ENCODE peak calls at places on chromosomes 3 and 15, in six cellular contexts. One of them, this sample, is unnamed.

GRCh38 chr3:192935441-192935840 is 17.8 kb upstream of the MB21D2 start:
- DNase-seq in H9: no peak
- DNase-seq in IMR-90: peak
- DNase-seq in H1: no peak
- DNase-seq in neuronal stem cell: no peak
- DNase-seq in mesenchymal stem cell: peak
- DNase-seq in this sample: no peak

GRCh38 chr15:84761534-84762190 is 13.3 kb downstream of the ZNF592 start:
- DNase-seq in H9: no peak
- DNase-seq in IMR-90: peak
- DNase-seq in H1: no peak
- DNase-seq in neuronal stem cell: no peak
- DNase-seq in mesenchymal stem cell: no peak
- DNase-seq in this sample: no peak

GRCh38 chr3:38404286-38404685 is 49.4 kb upstream of the ACVR2B start:
- DNase-seq in H9: no peak
- DNase-seq in IMR-90: peak
- DNase-seq in H1: no peak
- DNase-seq in neuronal stem cell: no peak
- DNase-seq in mesenchymal stem cell: peak
- DNase-seq in this sample: peak

GRCh38 chr15:39624806-39625205 is 43.9 kb downstream of the THBS1 start:
- DNase-seq in H9: no peak
- DNase-seq in IMR-90: peak
- DNase-seq in H1: no peak
- DNase-seq in neuronal stem cell: no peak
- DNase-seq in mesenchymal stem cell: peak
- DNase-seq in this sample: peak

GRCh38 chr3:151265866-151266265 is 12.5 kb downstream of the P2RY14 start:
- DNase-seq in H9: peak
- DNase-seq in IMR-90: no peak
- DNase-seq in H1: no peak
- DNase-seq in neuronal stem cell: peak
- DNase-seq in mesenchymal stem cell: peak
- DNase-seq in this sample: no peak

GRCh38 chr15:76935620-76936019 is 4.1 kb downstream of the RCN2 start:
- DNase-seq in H9: no peak
- DNase-seq in IMR-90: no peak
- DNase-seq in H1: no peak
- DNase-seq in neuronal stem cell: no peak
- DNase-seq in mesenchymal stem cell: no peak
- DNase-seq in this sample: no peak

GRCh38 chr3:149970716-149971402 is at the start of gene PFN2:
- DNase-seq in H9: peak
- DNase-seq in IMR-90: peak
- DNase-seq in H1: peak
- DNase-seq in neuronal stem cell: peak
- DNase-seq in mesenchymal stem cell: peak
- DNase-seq in this sample: peak

GRCh38 chr15:33411596-33412545 is 101.1 kb downstream of the RYR3 start:
- DNase-seq in H9: no peak
- DNase-seq in IMR-90: no peak
- DNase-seq in H1: no peak
- DNase-seq in neuronal stem cell: no peak
- DNase-seq in mesenchymal stem cell: no peak
- DNase-seq in this sample: no peak

GRCh38 chr3:191376742-191377141 is 46.4 kb upstream of the UTS2B start:
- DNase-seq in H9: no peak
- DNase-seq in IMR-90: peak
- DNase-seq in H1: no peak
- DNase-seq in neuronal stem cell: no peak
- DNase-seq in mesenchymal stem cell: peak
- DNase-seq in this sample: no peak

GRCh38 chr15:79028411-79028964 is 62.1 kb downstream of the RASGRF1 start:
- DNase-seq in H9: peak
- DNase-seq in IMR-90: peak
- DNase-seq in H1: peak
- DNase-seq in neuronal stem cell: peak
- DNase-seq in mesenchymal stem cell: peak
- DNase-seq in this sample: peak

GRCh38 chr3:174365796-174366195 is 493.3 kb upstream of the NAALADL2 start:
- DNase-seq in H9: no peak
- DNase-seq in IMR-90: no peak
- DNase-seq in H1: no peak
- DNase-seq in neuronal stem cell: no peak
- DNase-seq in mesenchymal stem cell: no peak
- DNase-seq in this sample: peak

GRCh38 chr15:63521405-63522142 is 17.2 kb downstream of the USP3 start:
- DNase-seq in H9: no peak
- DNase-seq in IMR-90: peak
- DNase-seq in H1: no peak
- DNase-seq in neuronal stem cell: no peak
- DNase-seq in mesenchymal stem cell: peak
- DNase-seq in this sample: peak

GRCh38 chr3:24520101-24520495 is 25.4 kb upstream of the THRB start:
- DNase-seq in H9: no peak
- DNase-seq in IMR-90: no peak
- DNase-seq in H1: no peak
- DNase-seq in neuronal stem cell: no peak
- DNase-seq in mesenchymal stem cell: no peak
- DNase-seq in this sample: no peak

GRCh38 chr3:171088984-171089754 is 62.6 kb upstream of the SLC2A2 start:
- DNase-seq in H9: no peak
- DNase-seq in IMR-90: peak
- DNase-seq in H1: no peak
- DNase-seq in neuronal stem cell: no peak
- DNase-seq in mesenchymal stem cell: peak
- DNase-seq in this sample: no peak

GRCh38 chr3:47151836-47152235 is 12.1 kb downstream of the SETD2 start:
- DNase-seq in H9: no peak
- DNase-seq in IMR-90: no peak
- DNase-seq in H1: no peak
- DNase-seq in neuronal stem cell: no peak
- DNase-seq in mesenchymal stem cell: no peak
- DNase-seq in this sample: no peak

GRCh38 chr15:77025066-77025435 is 30.1 kb downstream of the PSTPIP1 start:
- DNase-seq in H9: peak
- DNase-seq in IMR-90: no peak
- DNase-seq in H1: no peak
- DNase-seq in neuronal stem cell: no peak
- DNase-seq in mesenchymal stem cell: no peak
- DNase-seq in this sample: no peak

GRCh38 chr3:40333416-40333815 is 23.9 kb downstream of the EIF1B start:
- DNase-seq in H9: no peak
- DNase-seq in IMR-90: no peak
- DNase-seq in H1: no peak
- DNase-seq in neuronal stem cell: no peak
- DNase-seq in mesenchymal stem cell: no peak
- DNase-seq in this sample: no peak

GRCh38 chr3:127073931-127074820 is 91.3 kb downstream of the PLXNA1 start:
- DNase-seq in H9: no peak
- DNase-seq in IMR-90: no peak
- DNase-seq in H1: no peak
- DNase-seq in neuronal stem cell: no peak
- DNase-seq in mesenchymal stem cell: no peak
- DNase-seq in this sample: peak

GRCh38 chr15:32898991-32899613 is 181.3 kb downstream of the GREM1 start:
- DNase-seq in H9: peak
- DNase-seq in IMR-90: no peak
- DNase-seq in H1: peak
- DNase-seq in neuronal stem cell: peak
- DNase-seq in mesenchymal stem cell: no peak
- DNase-seq in this sample: no peak

GRCh38 chr15:33137101-33137500 is 57.4 kb downstream of the FMN1 start:
- DNase-seq in H9: no peak
- DNase-seq in IMR-90: no peak
- DNase-seq in H1: no peak
- DNase-seq in neuronal stem cell: no peak
- DNase-seq in mesenchymal stem cell: no peak
- DNase-seq in this sample: no peak

GRCh38 chr3:114217266-114217665 is 20.1 kb downstream of the ZNF80 start:
- DNase-seq in H9: no peak
- DNase-seq in IMR-90: no peak
- DNase-seq in H1: no peak
- DNase-seq in neuronal stem cell: no peak
- DNase-seq in mesenchymal stem cell: no peak
- DNase-seq in this sample: no peak

GRCh38 chr3:20061331-20061730 is 21.1 kb downstream of the KAT2B start:
- DNase-seq in H9: no peak
- DNase-seq in IMR-90: no peak
- DNase-seq in H1: no peak
- DNase-seq in neuronal stem cell: no peak
- DNase-seq in mesenchymal stem cell: no peak
- DNase-seq in this sample: peak

GRCh38 chr3:131477813-131478212 is 25.0 kb downstream of the MRPL3 start:
- DNase-seq in H9: no peak
- DNase-seq in IMR-90: no peak
- DNase-seq in H1: no peak
- DNase-seq in neuronal stem cell: no peak
- DNase-seq in mesenchymal stem cell: no peak
- DNase-seq in this sample: no peak

GRCh38 chr3:104388624-104389023 is 978.1 kb upstream of the ALCAM start:
- DNase-seq in H9: no peak
- DNase-seq in IMR-90: peak
- DNase-seq in H1: no peak
- DNase-seq in neuronal stem cell: no peak
- DNase-seq in mesenchymal stem cell: no peak
- DNase-seq in this sample: no peak

GRCh38 chr15:77410701-77411613 is 8.9 kb downstream of the PEAK1 start:
- DNase-seq in H9: no peak
- DNase-seq in IMR-90: no peak
- DNase-seq in H1: no peak
- DNase-seq in neuronal stem cell: no peak
- DNase-seq in mesenchymal stem cell: no peak
- DNase-seq in this sample: peak

GRCh38 chr3:10164546-10165393 is at the start of gene IRAK2:
- DNase-seq in H9: peak
- DNase-seq in IMR-90: peak
- DNase-seq in H1: peak
- DNase-seq in neuronal stem cell: peak
- DNase-seq in mesenchymal stem cell: peak
- DNase-seq in this sample: peak

GRCh38 chr3:46595819-46596218 is 16.5 kb upstream of the FAM240A start:
- DNase-seq in H9: no peak
- DNase-seq in IMR-90: no peak
- DNase-seq in H1: no peak
- DNase-seq in neuronal stem cell: no peak
- DNase-seq in mesenchymal stem cell: no peak
- DNase-seq in this sample: no peak

GRCh38 chr3:170712798-170713197 is 126.9 kb upstream of the SLC7A14 start:
- DNase-seq in H9: no peak
- DNase-seq in IMR-90: no peak
- DNase-seq in H1: no peak
- DNase-seq in neuronal stem cell: no peak
- DNase-seq in mesenchymal stem cell: no peak
- DNase-seq in this sample: peak

GRCh38 chr3:103787164-103787871 is 1352.5 kb downstream of the ZPLD1 start:
- DNase-seq in H9: no peak
- DNase-seq in IMR-90: no peak
- DNase-seq in H1: no peak
- DNase-seq in neuronal stem cell: no peak
- DNase-seq in mesenchymal stem cell: no peak
- DNase-seq in this sample: peak

GRCh38 chr3:165852150-165852549 is 14.9 kb upstream of the BCHE start:
- DNase-seq in H9: no peak
- DNase-seq in IMR-90: no peak
- DNase-seq in H1: no peak
- DNase-seq in neuronal stem cell: no peak
- DNase-seq in mesenchymal stem cell: no peak
- DNase-seq in this sample: no peak

GRCh38 chr3:11588338-11588737 is 55.4 kb downstream of the VGLL4 start:
- DNase-seq in H9: no peak
- DNase-seq in IMR-90: no peak
- DNase-seq in H1: no peak
- DNase-seq in neuronal stem cell: no peak
- DNase-seq in mesenchymal stem cell: no peak
- DNase-seq in this sample: no peak
- H3K23ac ChIP-seq in H9: no peak
- H3K23ac ChIP-seq in IMR-90: peak
- H3K23ac ChIP-seq in H1: no peak
- H3K23ac ChIP-seq in neuronal stem cell: no peak
- H3K23ac ChIP-seq in mesenchymal stem cell: no peak
- H3K23ac ChIP-seq in this sample: no peak

GRCh38 chr15:41289953-41290352 is 42.4 kb downstream of the OIP5 start:
- DNase-seq in H9: no peak
- DNase-seq in IMR-90: no peak
- DNase-seq in H1: no peak
- DNase-seq in neuronal stem cell: no peak
- DNase-seq in mesenchymal stem cell: no peak
- DNase-seq in this sample: no peak
- H3K14ac ChIP-seq in H9: no peak
- H3K14ac ChIP-seq in IMR-90: no peak
- H3K14ac ChIP-seq in H1: no peak
- H3K14ac ChIP-seq in neuronal stem cell: no peak
- H3K14ac ChIP-seq in mesenchymal stem cell: no peak
- H3K14ac ChIP-seq in this sample: no peak

DNA sequence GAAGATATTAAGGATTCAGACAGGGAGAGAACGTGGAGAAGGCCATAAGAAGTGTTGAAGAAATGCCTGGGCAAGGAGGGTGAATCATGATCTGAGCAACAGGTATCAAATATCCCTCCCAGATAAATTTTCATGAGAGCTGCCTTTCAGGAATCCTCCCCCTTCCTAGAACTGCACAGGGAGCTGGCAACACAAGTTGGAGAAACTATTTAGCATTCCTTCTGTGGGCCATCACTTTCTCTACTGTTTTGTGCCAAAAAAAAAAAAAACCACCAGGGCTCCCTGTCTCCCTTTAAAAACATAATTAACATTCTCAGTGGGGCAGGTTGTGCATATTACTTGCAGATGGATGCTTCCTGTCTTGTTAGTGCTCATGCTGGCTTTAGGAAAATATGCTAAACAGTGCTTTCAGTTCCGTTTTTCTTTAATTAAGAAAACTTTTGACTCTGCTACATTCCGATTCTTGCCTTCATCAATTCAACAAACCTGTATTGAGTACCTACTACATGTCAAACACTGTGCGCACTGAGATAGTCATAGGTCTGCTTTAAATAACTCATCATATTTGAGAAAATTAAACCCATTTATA is 234.8 kb upstream of the LMCD1 start:
- DNase-seq in H9: no peak
- DNase-seq in IMR-90: no peak
- DNase-seq in H1: no peak
- DNase-seq in neuronal stem cell: no peak
- DNase-seq in mesenchymal stem cell: no peak
- DNase-seq in this sample: no peak
- H3K18ac ChIP-seq in H9: no peak
- H3K18ac ChIP-seq in IMR-90: no peak
- H3K18ac ChIP-seq in H1: peak
- H3K18ac ChIP-seq in neuronal stem cell: no peak
- H3K18ac ChIP-seq in mesenchymal stem cell: no peak
- H3K18ac ChIP-seq in this sample: no peak

DNA sequence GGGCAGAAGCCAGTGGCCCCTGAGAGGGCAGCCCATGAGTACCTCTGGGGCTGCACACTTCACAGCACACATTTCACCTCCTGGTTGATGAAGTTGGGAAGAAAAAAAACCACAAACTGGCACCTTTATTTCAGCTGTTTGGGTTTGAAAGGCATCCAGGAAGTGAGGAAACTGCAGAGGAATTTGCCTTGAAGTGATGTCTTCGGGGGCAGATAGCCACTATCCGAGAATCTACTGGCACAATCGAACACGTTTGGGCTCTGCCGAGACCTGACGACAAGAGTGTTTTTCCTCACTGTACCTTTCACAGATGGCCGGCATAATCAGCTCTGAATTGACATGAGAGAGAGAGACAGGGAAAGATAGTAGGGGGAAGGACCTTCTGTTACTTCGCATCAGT is 59.7 kb downstream of the LRIG1 start:
- DNase-seq in H9: no peak
- DNase-seq in IMR-90: peak
- DNase-seq in H1: no peak
- DNase-seq in neuronal stem cell: no peak
- DNase-seq in mesenchymal stem cell: peak
- DNase-seq in this sample: no peak
- H3K23ac ChIP-seq in H9: no peak
- H3K23ac ChIP-seq in IMR-90: peak
- H3K23ac ChIP-seq in H1: no peak
- H3K23ac ChIP-seq in neuronal stem cell: no peak
- H3K23ac ChIP-seq in mesenchymal stem cell: no peak
- H3K23ac ChIP-seq in this sample: no peak

This sample was measured in trophoblast cell.